ENCODE peak calls at places on chromosome 9, in five cellular contexts. Q is H9, D is H1, C is IMR-90, S is neuronal stem cell. P is an unnamed sample.

GRCh38 chr9:95752129-95752731 is 123.3 kb upstream of the ERCC6L2 start:
- DNase-seq in Q (peak), D (no peak), C (no peak), S (no peak), P (no peak)

GRCh38 chr9:84823426-84824271 is 154.1 kb downstream of the NTRK2 start:
- DNase-seq in Q (no peak), D (no peak), C (no peak), S (no peak), P (no peak)

GRCh38 chr9:93325307-93326035 is 126.0 kb upstream of the FAM120A start:
- DNase-seq in Q (no peak), D (no peak), C (no peak), S (no peak), P (no peak)

GRCh38 chr9:88766778-88767503 is 224.3 kb upstream of the S1PR3 start:
- DNase-seq in Q (no peak), D (no peak), C (peak), S (no peak), P (peak)

GRCh38 chr9:4030751-4031150 is 269.1 kb downstream of the GLIS3 start:
- DNase-seq in Q (no peak), D (no peak), C (no peak), S (no peak), P (no peak)

GRCh38 chr9:87249029-87249428 is 248.6 kb upstream of the DAPK1 start:
- DNase-seq in Q (no peak), D (no peak), C (no peak), S (no peak), P (no peak)

GRCh38 chr9:20594521-20594920 is 27.8 kb downstream of the MLLT3 start:
- DNase-seq in Q (no peak), D (no peak), C (no peak), S (no peak), P (no peak)

GRCh38 chr9:125683486-125683885 is 23.5 kb downstream of the MAPKAP1 start:
- DNase-seq in Q (no peak), D (no peak), C (peak), S (no peak), P (no peak)

GRCh38 chr9:4221936-4222335 is 77.9 kb downstream of the GLIS3 start:
- DNase-seq in Q (no peak), D (no peak), C (no peak), S (no peak), P (no peak)

GRCh38 chr9:2808105-2808504 is 35.8 kb downstream of the PUM3 start:
- DNase-seq in Q (no peak), D (no peak), C (no peak), S (no peak), P (no peak)

GRCh38 chr9:92963831-92964606 is 16.7 kb downstream of the FGD3 start:
- DNase-seq in Q (no peak), D (no peak), C (no peak), S (no peak), P (no peak)

GRCh38 chr9:108057421-108058136 is 568.0 kb upstream of the KLF4 start:
- DNase-seq in Q (no peak), D (no peak), C (peak), S (no peak), P (peak)

GRCh38 chr9:93667006-93667405 is 90.6 kb downstream of the PHF2 start:
- DNase-seq in Q (peak), D (no peak), C (no peak), S (no peak), P (no peak)

GRCh38 chr9:14906654-14907359 is 3.4 kb downstream of the FREM1 start:
- DNase-seq in Q (no peak), D (no peak), C (no peak), S (no peak), P (no peak)

GRCh38 chr9:96875460-96876142 is 21.3 kb upstream of the ZNF782 start:
- DNase-seq in Q (peak), D (peak), C (peak), S (peak), P (peak)

GRCh38 chr9:107175826-107176500 is 107.1 kb upstream of the RAD23B start:
- DNase-seq in Q (no peak), D (no peak), C (no peak), S (no peak), P (no peak)

GRCh38 chr9:27336829-27337228 is 39.9 kb upstream of the EQTN start:
- DNase-seq in Q (no peak), D (no peak), C (no peak), S (no peak), P (no peak)
- H2AK5ac ChIP-seq in Q (no peak), D (no peak), C (no peak), S (peak), P (no peak)

DNA sequence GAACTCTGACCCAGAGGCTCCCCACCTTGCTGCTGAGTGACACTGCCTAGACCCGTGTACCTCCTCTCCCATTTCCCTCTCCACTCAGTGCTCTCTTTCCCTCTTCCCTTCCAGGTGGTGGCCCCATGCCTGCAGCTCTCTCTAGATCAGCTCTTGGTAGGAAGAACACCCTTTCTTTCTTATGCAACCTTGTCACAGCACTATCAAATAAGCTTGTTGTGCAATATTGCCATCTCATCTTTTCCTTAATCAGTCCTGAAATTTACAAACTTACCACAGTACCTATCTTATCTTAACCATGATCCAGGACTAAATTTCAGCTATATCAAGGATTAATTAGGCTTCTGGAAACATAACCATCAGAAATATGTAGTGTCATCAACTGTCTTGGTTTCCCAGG is 88.6 kb downstream of the ZFAND5 start:
- DNase-seq in Q (no peak), D (no peak), C (no peak), S (no peak), P (no peak)
- H2AK5ac ChIP-seq in Q (no peak), D (no peak), C (no peak), S (no peak), P (no peak)

GRCh38 chr9:127734747-127735529 is at the start of gene TOR2A:
- DNase-seq in Q (peak), D (peak), C (peak), S (peak), P (peak)
- H2AK5ac ChIP-seq in Q (no peak), D (peak), C (peak), S (peak), P (no peak)

DNA sequence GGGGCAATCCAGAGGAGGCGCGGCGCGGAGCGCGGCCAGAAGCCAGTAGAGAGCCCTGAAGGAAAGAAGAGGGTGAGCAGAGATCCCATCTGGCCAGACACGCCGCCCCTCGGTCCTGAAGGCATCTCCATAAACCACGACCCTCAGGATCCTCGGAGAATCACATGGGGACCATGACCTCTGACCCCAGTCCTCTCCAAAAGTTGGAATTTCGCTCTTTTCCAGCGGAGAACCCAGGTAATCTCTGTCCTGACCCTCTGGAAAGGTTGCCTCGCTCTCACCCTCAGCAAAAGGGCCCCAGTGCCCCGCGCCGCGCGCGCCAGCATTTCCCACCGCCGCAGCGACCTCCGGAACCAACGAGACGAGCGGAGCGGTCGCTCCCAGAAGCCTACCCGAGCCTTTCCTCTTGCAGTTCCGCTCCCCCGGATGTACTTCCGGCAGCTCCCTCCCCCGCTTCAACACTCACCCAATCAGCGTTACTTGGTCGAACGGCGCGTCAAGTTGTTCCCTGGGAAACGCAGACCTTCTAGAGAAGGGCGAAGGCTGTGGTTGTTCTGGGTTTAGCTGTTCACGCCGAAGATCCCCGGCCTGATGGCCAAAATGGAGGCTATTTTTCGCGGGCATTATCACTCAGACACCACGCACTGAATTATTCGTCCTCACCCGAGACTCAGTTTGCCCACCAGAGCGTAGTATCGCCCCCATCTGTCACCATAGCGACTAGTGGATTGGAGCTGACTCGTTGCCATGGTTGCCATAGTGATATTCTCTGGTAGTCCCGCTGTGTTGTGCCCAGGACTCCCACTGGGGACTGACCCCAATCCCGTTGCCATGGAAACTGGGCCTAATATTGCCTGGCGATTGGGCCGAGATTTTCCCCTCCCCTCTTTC is at the start of gene STOML2:
- DNase-seq in Q (peak), D (peak), C (peak), S (peak), P (peak)
- H2AK5ac ChIP-seq in Q (no peak), D (peak), C (peak), S (peak), P (peak)

DNA sequence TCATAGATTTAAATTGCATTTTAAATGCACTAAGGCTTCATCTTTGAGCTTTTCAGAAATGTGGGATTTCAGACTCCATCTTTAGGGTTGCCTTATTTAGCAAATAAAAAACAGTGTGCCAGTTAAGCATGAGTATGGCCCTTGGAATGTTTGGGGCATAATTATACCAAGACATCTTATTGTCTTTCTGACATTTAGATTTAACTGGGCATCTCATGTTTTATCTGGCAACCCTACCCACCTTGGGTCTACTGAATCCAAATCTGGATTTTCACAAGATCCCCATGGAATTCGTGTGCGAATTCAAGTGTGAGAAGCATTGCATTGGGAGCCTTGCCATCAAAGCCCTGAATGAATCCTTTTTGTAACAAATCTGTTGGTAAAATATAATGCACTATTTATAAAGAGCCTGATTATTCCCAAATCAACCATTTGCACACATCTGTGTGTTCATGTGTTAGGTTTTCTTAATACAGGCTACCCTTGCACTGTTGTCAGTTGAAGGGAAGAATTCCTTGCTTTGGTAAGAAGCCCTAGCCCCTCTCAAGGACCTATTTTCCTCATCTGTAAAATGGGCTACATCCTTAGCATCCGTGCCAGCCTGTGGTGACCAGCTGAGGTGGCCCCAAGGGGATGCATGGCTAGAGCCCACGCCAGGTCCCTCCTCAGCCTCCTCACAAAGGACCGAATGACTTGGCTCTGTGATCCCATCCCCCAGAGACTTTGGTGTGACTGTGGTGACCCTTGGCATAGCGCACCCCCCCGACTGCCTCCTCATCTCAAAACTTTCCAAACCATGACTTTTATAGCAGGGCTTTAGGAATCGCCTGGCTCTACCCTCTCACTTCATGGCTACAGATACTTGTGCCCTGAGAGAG is 8.1 kb downstream of the GSN start:
- DNase-seq in Q (no peak), D (no peak), C (no peak), S (no peak), P (no peak)
- H2AK5ac ChIP-seq in Q (no peak), D (no peak), C (peak), S (no peak), P (peak)